ENCODE peak calls at places on chromosomes 11 and 22, in six cellular contexts. Y is lower lobe of right lung, B is fibroblast of pulmonary artery, L is heart right ventricle, J is fibroblast of the aortic adventitia, K is uterus. A is an unnamed sample.

GRCh38 chr11:103920449-103920848 is 116.0 kb upstream of the DDI1 start:
- DNase-seq in J (peak; percentile 48), L (no peak), B (no peak), Y (no peak), K (no peak), A (peak; percentile 50)

GRCh38 chr11:121473064-121473777 is 20.5 kb upstream of the SORL1-AS1 start:
- DNase-seq in L (no peak), J (peak; percentile 77), K (no peak), Y (no peak), B (peak; percentile 39), A (no peak)

GRCh38 chr11:1207451-1208360 is 15.2 kb upstream of the MUC5B start:
- DNase-seq in Y (peak; percentile 47), L (no peak), B (no peak), J (no peak), K (no peak), A (no peak)

GRCh38 chr11:32140121-32140520 is 49.2 kb downstream of the RCN1 start:
- DNase-seq in K (no peak), J (no peak), L (no peak), B (no peak), Y (no peak), A (no peak)

GRCh38 chr11:110134120-110134519 is 40.9 kb downstream of the ZC3H12C start:
- DNase-seq in Y (no peak), B (peak; percentile 43), K (no peak), J (no peak), L (no peak), A (peak; percentile 20)

GRCh38 chr11:125091247-125091876 is 20.1 kb downstream of the TMEM218 start:
- DNase-seq in B (peak; percentile 85), K (no peak), L (peak; percentile 42), Y (peak; percentile 43), J (peak; percentile 86), A (peak; percentile 62)

GRCh38 chr22:42863349-42863911 is 6.4 kb upstream of the ARFGAP3 start:
- DNase-seq in J (peak; percentile 74), L (no peak), B (peak; percentile 74), Y (no peak), K (no peak), A (peak; percentile 50)

GRCh38 chr22:47202819-47203553 is 440.5 kb downstream of the TBC1D22A start:
- DNase-seq in B (no peak), J (no peak), K (no peak), L (no peak), Y (no peak), A (no peak)

GRCh38 chr22:36828815-36829214 is 12.0 kb upstream of the PVALB start:
- DNase-seq in B (no peak), J (no peak), Y (no peak), K (no peak), L (no peak), A (no peak)

GRCh38 chr22:30298005-30298701 is 8.8 kb upstream of the CASTOR1 start:
- DNase-seq in K (no peak), B (no peak), Y (peak; percentile 70), J (no peak), L (no peak), A (no peak)

GRCh38 chr11:70466154-70466553 is 67.8 kb downstream of the CTTN start:
- DNase-seq in L (no peak), J (no peak), Y (no peak), K (no peak), B (no peak), A (no peak)

GRCh38 chr11:76888989-76889388 is 28.3 kb downstream of the ACER3 start:
- DNase-seq in J (peak; percentile 43), K (no peak), B (peak; percentile 31), Y (no peak), L (no peak), A (no peak)

GRCh38 chr22:29062286-29062949 is 787 bp upstream of the C22orf31 start:
- DNase-seq in J (peak; percentile 22), K (no peak), L (no peak), Y (no peak), B (peak; percentile 35), A (peak; percentile 34)

GRCh38 chr11:15696069-15696468 is 581.3 kb downstream of the INSC start:
- DNase-seq in Y (no peak), J (no peak), K (no peak), L (no peak), B (no peak), A (no peak)

GRCh38 chr22:50531546-50532352 is 1.9 kb upstream of the TYMP start:
- DNase-seq in Y (peak; percentile 91), K (peak; percentile 72), B (peak; percentile 75), L (peak; percentile 90), J (peak; percentile 54), A (no peak)

GRCh38 chr22:30687358-30687757 is 7.3 kb upstream of the OSBP2 start:
- DNase-seq in L (no peak), K (no peak), Y (no peak), B (no peak), J (no peak), A (no peak)

GRCh38 chr22:39351689-39352214 is 2.0 kb downstream of the SYNGR1 start:
- DNase-seq in K (no peak), Y (no peak), J (no peak), L (no peak), B (no peak), A (peak; percentile 40)
- H3K4me3 ChIP-seq in K (no peak overlapping the region), Y (no peak overlapping the region), J (no peak overlapping the region), L (no peak overlapping the region), B (no peak overlapping the region), A (no peak overlapping the region)

DNA sequence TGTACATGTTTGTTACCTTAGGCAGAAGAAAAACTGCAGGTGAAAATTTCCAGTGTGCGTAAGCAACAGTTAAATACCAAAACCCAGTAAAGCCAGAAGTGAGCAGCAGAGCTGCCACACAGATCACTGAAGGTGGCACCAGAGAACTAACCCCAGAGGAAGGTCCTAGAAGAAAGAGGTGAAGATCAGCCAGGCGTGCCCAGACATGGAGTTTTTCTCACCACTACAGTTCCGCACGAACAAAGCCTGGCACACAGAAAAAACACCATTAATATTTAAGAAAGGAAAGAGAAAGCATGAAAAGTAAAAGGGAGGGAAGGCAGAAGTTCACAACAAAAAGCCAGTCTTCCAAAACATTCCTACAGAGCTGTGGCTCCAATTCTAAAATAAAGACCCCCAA is 60.7 kb downstream of the STK33 start:
- DNase-seq in L (no peak), J (no peak), K (no peak), Y (no peak), B (no peak), A (no peak)
- TF ChIP-seq CTCF in L (no peak), J (no peak), K (no peak), Y (no peak), B (no peak), A (no peak)

DNA sequence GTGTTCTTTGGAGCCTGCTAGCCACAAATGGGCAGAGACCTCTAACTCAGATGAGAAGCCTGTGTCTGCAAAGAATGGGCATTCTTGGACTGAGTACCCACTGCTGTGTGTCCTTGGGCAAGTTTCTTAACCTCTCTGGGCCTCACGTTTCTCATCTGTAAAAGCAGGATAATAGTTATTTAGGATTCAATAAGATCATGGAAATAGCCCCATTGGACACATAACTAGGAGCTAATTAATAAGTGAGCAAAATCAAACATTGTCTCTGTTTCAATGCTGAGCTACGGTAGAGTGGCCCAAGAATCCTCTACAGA is 61.2 kb upstream of the WNT7B start:
- DNase-seq in K (no peak), B (no peak), L (no peak), Y (no peak), J (no peak), A (no peak)
- H3K4me3 ChIP-seq in K (no peak overlapping the region), B (no peak overlapping the region), L (no peak overlapping the region), Y (no peak overlapping the region), J (no peak overlapping the region), A (no peak overlapping the region)

GRCh38 chr11:63945482-63946163 is 6.8 kb downstream of the NAA40 start:
- DNase-seq in K (peak; percentile 78), B (peak; percentile 83), J (peak; percentile 88), L (peak; percentile 77), Y (peak; percentile 65), A (peak; percentile 87)
- TF ChIP-seq CTCF in K (peak; percentile 89), B (peak; percentile 70), J (peak; percentile 76), L (peak; percentile 81), Y (peak; percentile 78), A (peak; percentile 60)

GRCh38 chr22:37999640-38000272 is 15.4 kb upstream of the SOX10 start:
- DNase-seq in Y (no peak), B (peak; percentile 64), K (no peak), L (no peak), J (peak; percentile 42), A (peak; percentile 35)

GRCh38 chr22:37996515-37997246 is 12.3 kb upstream of the SOX10 start:
- DNase-seq in Y (no peak), K (no peak), L (no peak), B (no peak), J (no peak), A (no peak)

GRCh38 chr22:37998543-37998942 is 14.2 kb upstream of the SOX10 start:
- DNase-seq in K (no peak), B (no peak), Y (no peak), L (no peak), J (no peak), A (no peak)

GRCh38 chr22:37996079-37996478 is 11.7 kb upstream of the SOX10 start:
- DNase-seq in J (no peak), Y (no peak), K (no peak), B (no peak), L (no peak), A (no peak)

DNA sequence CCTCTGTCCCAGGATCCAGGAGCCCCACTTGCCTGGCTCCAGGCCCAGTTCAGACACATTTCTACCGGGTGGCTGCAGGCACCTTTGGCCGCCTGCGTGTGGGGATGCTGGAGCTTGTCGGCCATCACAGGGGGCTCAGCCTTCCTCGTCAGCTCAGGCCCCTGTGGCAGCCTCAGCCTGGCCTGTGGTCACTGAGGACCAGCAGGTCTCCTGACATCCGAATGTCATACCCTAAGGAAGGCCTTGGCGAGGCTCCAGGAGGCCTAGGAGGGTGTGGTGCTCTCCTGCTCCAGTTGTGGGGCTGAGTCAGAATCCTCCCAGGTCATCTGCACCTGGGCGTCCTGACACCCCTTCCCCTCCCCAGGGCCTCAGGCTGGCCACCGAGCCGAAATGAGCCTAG is 14.9 kb upstream of the SOX10 start:
- DNase-seq in Y (no peak), B (no peak), L (no peak), K (no peak), J (no peak), A (no peak)
- H3K4me3 ChIP-seq in Y (no peak overlapping the region), B (no peak overlapping the region), L (no peak overlapping the region), K (no peak overlapping the region), J (no peak overlapping the region), A (no peak overlapping the region)

DNA sequence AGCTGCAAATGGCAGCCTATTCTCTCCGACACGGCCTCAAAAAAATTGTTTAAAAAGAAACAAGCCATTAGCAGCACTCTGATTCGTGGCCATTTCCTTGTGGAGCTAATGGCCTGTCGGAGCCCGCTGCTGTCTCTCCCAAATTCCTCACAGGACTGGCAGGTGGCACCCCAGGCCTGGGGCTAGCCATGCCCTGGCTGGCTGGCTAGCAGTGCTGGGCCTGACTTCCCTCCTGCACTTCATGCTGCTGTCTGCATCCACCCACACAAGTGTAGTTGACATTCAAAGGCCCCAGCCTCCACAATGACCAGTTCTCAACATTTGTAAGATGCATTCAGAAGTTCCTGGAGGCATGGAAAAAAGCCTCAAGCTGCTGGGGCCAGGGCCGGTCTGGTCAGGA is 61.5 kb downstream of the SMCO4 start:
- DNase-seq in B (no peak), Y (no peak), L (no peak), K (no peak), J (no peak), A (no peak)
- TF ChIP-seq CTCF in B (no peak), Y (no peak), L (no peak), K (no peak), J (no peak), A (no peak)

DNA sequence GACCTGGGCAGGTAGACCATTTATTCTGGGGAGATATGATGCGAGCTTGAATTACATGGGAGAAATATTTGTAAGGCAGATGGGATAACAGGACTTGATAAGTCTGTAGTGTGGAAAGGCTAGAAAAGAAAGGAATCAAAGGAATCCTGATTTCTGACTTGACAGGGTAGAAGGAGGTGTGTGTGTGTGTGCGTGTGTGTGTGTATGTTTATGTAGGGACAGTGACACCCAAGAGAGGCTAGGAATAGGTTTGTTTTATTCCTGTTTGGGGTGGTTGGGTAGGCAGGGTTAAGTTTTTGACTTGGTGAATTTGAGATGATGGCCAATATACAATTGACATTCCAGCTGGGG is 390 bp upstream of the HTATIP2 start:
- DNase-seq in K (no peak), Y (no peak), B (no peak), L (no peak), J (no peak), A (no peak)
- H3K4me3 ChIP-seq in K (peak overlapping the region; percentile 63), Y (peak overlapping the region; percentile 75), B (peak overlapping the region; percentile 56), L (peak overlapping the region; percentile 81), J (peak overlapping the region; percentile 68), A (peak overlapping the region; percentile 60)